ENCODE peak calls at places on chromosomes 12 and 14, in six cellular contexts. U, D, M, C, F and Q are unnamed samples.

GRCh38 chr12:40226652-40227051 is 1.9 kb downstream of the LRRK2 start:
- DNase-seq in U (peak), D (no peak), M (no peak), C (no peak), F (peak), Q (no peak)

GRCh38 chr12:120194534-120195395 is at the start of gene GCN1:
- DNase-seq in U (peak), D (peak), M (peak), C (peak), F (peak), Q (peak)

GRCh38 chr14:64811676-64812075 is 68.0 kb downstream of the SPTB start:
- DNase-seq in U (no peak), D (no peak), M (no peak), C (no peak), F (peak), Q (no peak)

GRCh38 chr14:102279688-102280348 is 25.1 kb downstream of the MOK start:
- DNase-seq in U (no peak), D (no peak), M (peak), C (peak), F (no peak), Q (no peak)

GRCh38 chr12:58341791-58342190 is 400.4 kb downstream of the ATP23 start:
- DNase-seq in U (no peak), D (no peak), M (no peak), C (no peak), F (peak), Q (no peak)

GRCh38 chr12:99147150-99147549 is 500.4 kb upstream of the GARIN6 start:
- DNase-seq in U (no peak), D (no peak), M (no peak), C (no peak), F (no peak), Q (no peak)

GRCh38 chr14:35336171-35337073 is 44.2 kb downstream of the PSMA6 start:
- DNase-seq in U (peak), D (no peak), M (peak), C (no peak), F (peak), Q (no peak)

GRCh38 chr12:58530421-58531067 is 389.8 kb downstream of the LRIG3 start:
- DNase-seq in U (no peak), D (no peak), M (no peak), C (no peak), F (no peak), Q (no peak)

GRCh38 chr14:93007225-93007997 is 84.5 kb downstream of the CHGA start:
- DNase-seq in U (peak), D (no peak), M (no peak), C (no peak), F (no peak), Q (no peak)

GRCh38 chr14:79708991-79709390 is 502.3 kb downstream of the DIO2 start:
- DNase-seq in U (no peak), D (no peak), M (no peak), C (no peak), F (no peak), Q (no peak)

GRCh38 chr14:68216072-68216471 is 396.5 kb downstream of the RAD51B start:
- DNase-seq in U (no peak), D (no peak), M (no peak), C (no peak), F (no peak), Q (no peak)

GRCh38 chr12:50302686-50303085 is 19.4 kb upstream of the LIMA1 start:
- DNase-seq in U (no peak), D (no peak), M (no peak), C (no peak), F (no peak), Q (no peak)

GRCh38 chr14:99910337-99911268 is 117.4 kb downstream of the EML1 start:
- DNase-seq in U (no peak), D (no peak), M (peak), C (no peak), F (no peak), Q (no peak)

GRCh38 chr14:52154992-52155655 is 86.3 kb upstream of the NID2 start:
- DNase-seq in U (no peak), D (no peak), M (no peak), C (no peak), F (no peak), Q (no peak)

GRCh38 chr12:124428792-124429281 is 133.9 kb downstream of the RFLNA start:
- DNase-seq in U (no peak), D (no peak), M (no peak), C (no peak), F (no peak), Q (no peak)

GRCh38 chr14:59358105-59358504 is 107.1 kb downstream of the GPR135 start:
- DNase-seq in U (peak), D (no peak), M (peak), C (no peak), F (no peak), Q (no peak)

GRCh38 chr12:51533799-51534198 is 57.2 kb upstream of the SCN8A start:
- DNase-seq in U (no peak), D (no peak), M (no peak), C (no peak), F (peak), Q (no peak)
- TF ChIP-seq CTCF in U (no peak), D (no peak), M (peak), C (no peak), F (no peak), Q (peak)

GRCh38 chr12:115949675-115950074 is 327.8 kb downstream of the MED13L start:
- DNase-seq in U (no peak), D (no peak), M (no peak), C (no peak), F (no peak), Q (no peak)

GRCh38 chr12:115946092-115946491 is 331.4 kb downstream of the MED13L start:
- DNase-seq in U (no peak), D (no peak), M (no peak), C (no peak), F (no peak), Q (no peak)

GRCh38 chr12:115944851-115945496 is 332.5 kb downstream of the MED13L start:
- DNase-seq in U (peak), D (no peak), M (no peak), C (no peak), F (no peak), Q (no peak)

GRCh38 chr12:115947696-115948062 is 329.8 kb downstream of the MED13L start:
- DNase-seq in U (no peak), D (no peak), M (no peak), C (no peak), F (no peak), Q (no peak)

GRCh38 chr12:115946867-115947695 is 330.4 kb downstream of the MED13L start:
- DNase-seq in U (no peak), D (no peak), M (peak), C (no peak), F (no peak), Q (no peak)
- TF ChIP-seq CTCF in U (no peak), D (peak), M (peak), C (peak), F (peak), Q (peak)

DNA sequence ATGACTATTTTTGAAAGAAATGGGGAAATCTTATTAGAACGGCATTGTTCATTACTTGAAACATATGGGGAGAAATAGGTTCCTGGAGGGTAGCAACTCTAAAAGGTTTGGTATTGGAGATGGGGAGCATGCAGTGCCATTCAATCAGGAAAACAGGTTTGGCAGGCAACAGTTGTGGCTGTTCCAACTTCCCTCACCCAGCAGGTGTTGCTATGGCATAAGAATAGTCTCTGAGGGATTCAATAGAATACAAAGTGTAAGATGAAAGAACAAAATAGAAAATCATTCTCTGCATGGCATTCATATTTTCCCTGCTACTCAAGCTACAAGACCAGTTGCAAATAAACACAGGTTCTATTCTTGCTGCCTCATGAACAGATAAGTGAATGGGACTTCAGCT is 393.3 kb upstream of the RPL10L start:
- DNase-seq in U (no peak), D (no peak), M (peak), C (no peak), F (peak), Q (no peak)
- TF ChIP-seq CTCF in U (no peak), D (peak), M (peak), C (no peak), F (no peak), Q (no peak)

DNA sequence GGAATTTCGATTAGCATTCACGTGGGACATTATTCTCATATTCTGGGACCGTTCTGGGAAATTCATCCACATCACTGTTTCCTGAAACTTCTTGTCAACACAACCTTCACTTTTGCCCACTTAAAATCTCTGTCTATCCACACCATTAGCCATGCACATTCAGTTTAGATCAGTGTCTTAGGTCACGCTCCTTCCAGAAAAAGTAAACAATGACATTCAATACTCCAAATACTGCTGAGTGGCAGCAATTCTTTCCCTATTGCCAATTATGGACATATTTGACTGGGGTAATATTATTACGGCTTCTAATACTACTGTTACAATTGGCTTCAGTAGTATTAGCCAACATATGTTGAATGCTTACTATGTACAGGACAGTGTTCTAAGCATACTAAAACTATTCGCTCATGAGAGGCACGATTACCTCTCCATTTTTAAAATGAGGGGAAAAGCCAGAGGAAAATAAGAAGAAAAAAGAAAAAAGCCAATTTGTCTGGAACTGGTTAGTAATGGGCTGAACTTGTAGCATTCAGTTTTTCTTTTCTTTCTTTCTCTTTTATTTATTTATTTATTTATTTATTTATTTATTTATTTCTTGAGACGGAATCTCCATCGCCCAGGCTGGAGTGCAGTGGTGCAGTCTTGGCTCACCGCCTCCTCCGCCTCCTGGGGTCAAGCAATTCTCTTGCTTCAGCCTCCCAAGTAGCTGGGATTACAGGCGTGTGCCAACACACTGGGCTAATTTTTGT is 23.4 kb downstream of the LTBR start:
- DNase-seq in U (no peak), D (no peak), M (no peak), C (no peak), F (no peak), Q (no peak)
- TF ChIP-seq CTCF in U (no peak), D (no peak), M (no peak), C (no peak), F (no peak), Q (no peak)

GRCh38 chr12:47886471-47887240 is 18.1 kb downstream of the VDR start:
- DNase-seq in U (no peak), D (no peak), M (no peak), C (no peak), F (no peak), Q (no peak)
- TF ChIP-seq CTCF in U (no peak), D (no peak), M (no peak), C (no peak), F (no peak), Q (no peak)

DNA sequence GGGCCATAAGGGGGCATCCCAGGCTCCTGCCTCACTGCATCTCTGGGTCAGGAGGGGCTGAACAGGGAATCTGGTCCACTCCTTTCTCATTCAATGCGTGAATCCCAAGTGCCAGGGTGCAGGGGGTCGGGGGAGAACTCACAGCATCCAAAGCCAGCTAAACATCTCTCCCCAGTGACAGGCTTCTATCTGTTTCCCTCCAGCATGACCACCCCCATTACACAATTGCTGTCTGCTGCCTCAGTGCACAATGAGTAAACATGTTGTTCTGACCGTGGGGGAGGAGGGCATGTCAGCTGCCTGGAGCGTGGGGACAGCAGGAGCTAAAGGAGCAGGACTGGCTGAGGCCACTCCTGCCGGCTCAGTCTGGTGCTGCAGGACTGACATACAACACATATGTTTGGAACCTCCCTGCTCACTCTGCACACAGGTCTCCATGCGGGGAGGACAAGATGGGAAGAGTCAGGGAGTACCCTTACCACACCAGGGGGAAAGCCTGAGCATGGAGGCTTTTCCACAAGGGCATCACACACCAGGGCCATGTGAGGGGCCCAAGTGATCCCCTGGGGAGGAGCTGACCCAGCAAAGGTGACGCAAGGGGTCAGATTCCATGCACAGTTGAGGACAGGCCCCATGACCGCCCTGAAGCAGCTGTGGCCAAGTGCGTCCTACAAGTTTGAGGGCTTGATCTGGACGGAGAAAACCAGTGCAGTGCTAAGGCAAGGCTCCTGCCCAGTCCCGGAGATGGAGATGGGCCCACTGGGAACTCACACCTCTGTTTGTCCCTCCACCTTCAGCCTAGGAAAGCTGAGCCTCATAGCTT is 1.4 kb downstream of the TNS2 start:
- DNase-seq in U (peak), D (no peak), M (no peak), C (no peak), F (peak), Q (no peak)
- TF ChIP-seq CTCF in U (peak), D (no peak), M (no peak), C (no peak), F (no peak), Q (no peak)

GRCh38 chr14:25411933-25412757 is 362.2 kb upstream of the STXBP6 start:
- DNase-seq in U (no peak), D (no peak), M (peak), C (no peak), F (no peak), Q (no peak)
- TF ChIP-seq CTCF in U (no peak), D (peak), M (peak), C (peak), F (peak), Q (peak)

DNA sequence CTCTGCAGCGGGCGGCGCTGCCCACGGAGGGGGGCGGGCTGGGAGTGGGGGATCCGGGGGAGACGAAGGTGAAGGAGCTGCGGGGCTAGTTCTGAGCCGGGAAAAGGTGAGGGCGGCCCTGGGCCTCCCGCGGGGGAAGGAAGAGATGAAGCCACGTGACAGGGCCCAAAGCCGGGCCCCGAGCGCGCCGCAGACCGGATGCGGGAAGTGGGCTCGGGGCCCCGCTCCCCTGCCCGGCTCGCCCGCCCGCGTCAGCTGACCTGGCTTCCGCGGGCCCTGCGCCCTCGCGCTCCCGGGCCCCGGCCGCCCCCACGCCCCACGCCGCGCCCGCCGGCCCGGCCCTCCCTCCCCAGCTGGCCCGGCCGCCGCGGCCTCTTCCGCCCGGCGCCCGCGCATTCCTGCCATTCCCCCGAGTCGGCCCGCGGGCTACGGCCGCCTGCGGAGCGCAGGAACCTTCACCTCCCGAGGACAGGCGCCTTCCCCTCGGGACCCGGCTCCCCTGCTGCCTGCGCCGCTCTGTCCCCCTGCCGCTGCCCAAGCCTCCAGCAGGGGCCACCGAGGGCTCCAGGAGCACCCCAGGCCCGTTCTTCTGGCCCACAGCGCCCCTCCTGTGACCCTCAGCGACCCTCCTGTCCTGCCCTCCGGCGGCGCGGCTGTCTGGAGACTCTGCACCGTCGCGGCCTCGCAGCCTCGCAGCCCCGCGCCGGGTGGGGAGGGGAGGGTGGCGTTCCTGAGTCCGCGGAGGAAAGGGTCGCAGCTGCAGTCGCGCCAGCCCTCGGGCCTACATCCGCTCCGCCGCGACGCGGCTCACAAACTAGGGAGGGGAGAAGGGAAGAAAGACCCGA is 20.4 kb downstream of the NINJ2 start:
- DNase-seq in U (peak), D (peak), M (peak), C (peak), F (peak), Q (peak)
- TF ChIP-seq CTCF in U (peak), D (peak), M (peak), C (peak), F (peak), Q (peak)

GRCh38 chr12:28237423-28237822 is 47.2 kb downstream of the CCDC91 start:
- DNase-seq in U (no peak), D (no peak), M (no peak), C (no peak), F (no peak), Q (no peak)
- TF ChIP-seq CTCF in U (no peak), D (peak), M (peak), C (no peak), F (no peak), Q (no peak)